ENCODE peak calls at places on chromosome 13, in four cellular contexts. H is stimulated activated CD4-positive, alpha-beta T cell treated with anti-CD3 and anti-CD28 coated beads, Interleukin-15, amount 100 ng/mL, for 24 hours; W is AG09309; N is H1. Q is an unnamed sample.

GRCh38 chr13:79098603-79099002 is 307.5 kb downstream of the RBM26 start:
- DNase-seq in N (no peak), W (no peak), H (no peak), Q (no peak)

GRCh38 chr13:62209539-62209938 is 793.9 kb upstream of the PCDH20 start:
- DNase-seq in W (no peak), H (no peak), N (no peak), Q (no peak)

GRCh38 chr13:76886292-76887061 is at the start of gene KCTD12:
- DNase-seq in W (no peak), N (no peak), H (peak; percentile 83), Q (peak; percentile 45)

GRCh38 chr13:102700088-102701031 is 5.5 kb upstream of the METTL21C start:
- DNase-seq in W (no peak), N (no peak), H (no peak), Q (no peak)

GRCh38 chr13:20779405-20779804 is 5.6 kb upstream of the EEF1AKMT1 start:
- DNase-seq in W (no peak), N (no peak), H (no peak), Q (no peak)

GRCh38 chr13:74966814-74967213 is 515.2 kb downstream of the TBC1D4 start:
- DNase-seq in H (no peak), N (no peak), W (no peak), Q (no peak)

GRCh38 chr13:33445476-33445875 is 159.9 kb upstream of the STARD13 start:
- DNase-seq in N (no peak), W (no peak), H (no peak), Q (no peak)

GRCh38 chr13:23656637-23657036 is 86.4 kb downstream of the TNFRSF19 start:
- DNase-seq in W (no peak), H (no peak), N (no peak), Q (peak; percentile 92)

GRCh38 chr13:94568443-94568842 is 27.5 kb downstream of the TGDS start:
- DNase-seq in W (no peak), N (no peak), H (no peak), Q (no peak)

GRCh38 chr13:46620029-46620428 is 67.1 kb downstream of the LRCH1 start:
- DNase-seq in N (no peak), H (no peak), W (no peak), Q (no peak)

GRCh38 chr13:83752141-83752540 is 130.1 kb downstream of the SLITRK1 start:
- DNase-seq in H (no peak), N (no peak), W (peak; percentile 13), Q (peak; percentile 60)

GRCh38 chr13:41568143-41568989 is 111.0 kb downstream of the RGCC start:
- DNase-seq in N (no peak), W (no peak), H (no peak), Q (no peak)

GRCh38 chr13:111323950-111324651 is 3.7 kb downstream of the TEX29 start:
- DNase-seq in W (no peak), H (peak; percentile 25), N (no peak), Q (no peak)

GRCh38 chr13:101341464-101341863 is 74.8 kb downstream of the NALCN start:
- DNase-seq in H (no peak), N (no peak), W (peak; percentile 4), Q (no peak)

GRCh38 chr13:45850020-45850613 is 1.4 kb downstream of the SIAH3 start:
- DNase-seq in H (no peak), N (peak; percentile 58), W (no peak), Q (no peak)

GRCh38 chr13:99702687-99703319 is 201.5 kb downstream of the TM9SF2 start:
- DNase-seq in H (no peak), W (no peak), N (no peak), Q (no peak)

GRCh38 chr13:98690348-98691041 is 62.0 kb downstream of the SLC15A1 start:
- DNase-seq in W (no peak), N (no peak), H (no peak), Q (no peak)

GRCh38 chr13:112447761-112448603 is 71.8 kb downstream of the SPACA7 start:
- DNase-seq in H (no peak), N (no peak), W (no peak), Q (no peak)

GRCh38 chr13:104553156-104553555 is 1486.9 kb upstream of the SLC10A2 start:
- DNase-seq in W (no peak), N (no peak), H (no peak), Q (no peak)